ENCODE peak calls at places on chromosomes 11 and 22, in five cellular contexts. K is activated T-cell treated with anti-CD3 and anti-CD28 coated beads, Interleukin-2, amount 50 U/mL, for 72 hours; I is CD4-positive, alpha-beta T cell; H is stimulated activated CD4-positive, alpha-beta T cell treated with anti-CD3 and anti-CD28 coated beads, Interleukin-1b, Interleukin-23, amount 100 ng/mL, for 1 hour; N is AG08396. T is an unnamed sample.

GRCh38 chr22:26894766-26895485 is 237.5 kb downstream of the MIAT start:
- DNase-seq in K (no peak), I (no peak), H (no peak), N (peak; percentile 82), T (no peak)

GRCh38 chr11:39365809-39366436 is 2093.5 kb downstream of the LRRC4C start:
- DNase-seq in K (no peak), I (no peak), H (no peak), N (no peak), T (no peak)

GRCh38 chr11:77179048-77179447 is 51.0 kb downstream of the MYO7A start:
- DNase-seq in K (no peak), I (no peak), H (no peak), N (no peak), T (no peak)

GRCh38 chr11:126703661-126704060 is 296.9 kb downstream of the KIRREL3 start:
- DNase-seq in K (no peak), I (no peak), H (no peak), N (no peak), T (no peak)

GRCh38 chr11:130710442-130711101 is 205.7 kb downstream of the SNX19 start:
- DNase-seq in K (no peak), I (no peak), H (no peak), N (peak; percentile 41), T (no peak)

GRCh38 chr22:32448980-32449379 is 15.3 kb downstream of the BPIFC start:
- DNase-seq in K (no peak), I (no peak), H (no peak), N (no peak), T (no peak)

GRCh38 chr22:28044546-28045173 is 125.6 kb upstream of the PITPNB start:
- DNase-seq in K (no peak), I (no peak), H (no peak), N (no peak), T (no peak)

GRCh38 chr11:72243567-72244316 is at the start of gene PHOX2A:
- DNase-seq in K (no peak), I (no peak), H (no peak), N (peak; percentile 15), T (no peak)

GRCh38 chr11:34671117-34671516 is 50.2 kb downstream of the EHF start:
- DNase-seq in K (no peak), I (no peak), H (no peak), N (no peak), T (no peak)

GRCh38 chr22:19615867-19616581 is 91.8 kb upstream of the CLDN5 start:
- DNase-seq in K (no peak), I (no peak), H (no peak), N (no peak), T (no peak)

GRCh38 chr11:35525501-35526175 is at the start of gene PAMR1:
- DNase-seq in K (peak; percentile 13), I (no peak), H (no peak), N (peak; percentile 79), T (peak; percentile 16)

GRCh38 chr11:61480936-61481335 is 27.6 kb upstream of the LRRC10B start:
- DNase-seq in K (no peak), I (no peak), H (no peak), N (no peak), T (no peak)

GRCh38 chr11:132683602-132684001 is 848.7 kb downstream of the OPCML start:
- DNase-seq in K (no peak), I (no peak), H (no peak), N (no peak), T (no peak)

GRCh38 chr11:121352301-121352891 is 59.8 kb downstream of the SC5D start:
- DNase-seq in K (no peak), I (no peak), H (no peak), N (no peak), T (no peak)

GRCh38 chr11:88402784-88403183 is 65.2 kb upstream of the CTSC start:
- DNase-seq in K (no peak), I (no peak), H (no peak), N (no peak), T (no peak)

GRCh38 chr22:40203568-40203967 is 25.8 kb downstream of the TNRC6B start:
- DNase-seq in K (peak; percentile 39), I (no peak), H (no peak), N (no peak), T (no peak)

GRCh38 chr11:35352107-35352888 is 67.1 kb downstream of the SLC1A2 start:
- DNase-seq in K (no peak), I (no peak), H (no peak), N (no peak), T (no peak)

GRCh38 chr11:113400631-113401230 is 13.2 kb downstream of the ANKK1 start:
- DNase-seq in K (no peak), I (no peak), H (no peak), N (no peak), T (no peak)

T was measured in stimulated activated naive CD8-positive, alpha-beta T cell treated with anti-CD3 and anti-CD28 coated beads, Interleukin-15, Interleukin-2, amounts not matched to agents 100 U/mL and 50 U/mL, for 24 hours.